ENCODE peak calls at places on chromosomes 2 and 18, in four cellular contexts. V is K562, Z is GM12878, F is SK-N-SH. B is an unnamed sample. For H3K79me2, the result is how much of the 10 kb centered on the place peaks cover.

GRCh38 chr2:39705638-39706037 is 39.9 kb downstream of the TMEM178A start:
- DNase-seq in V (no peak), Z (no peak), F (no peak), B (no peak)

GRCh38 chr2:8676915-8677645 is 4.8 kb upstream of the ID2 start:
- DNase-seq in V (no peak), Z (no peak), F (peak), B (no peak)

GRCh38 chr2:217742837-217743236 is 260.0 kb downstream of the TNS1 start:
- DNase-seq in V (no peak), Z (no peak), F (no peak), B (no peak)

GRCh38 chr2:68151037-68151436 is 6.7 kb upstream of the PNO1 start:
- DNase-seq in V (no peak), Z (no peak), F (no peak), B (no peak)

GRCh38 chr2:101622633-101623521 is 74.6 kb upstream of the MAP4K4 start:
- DNase-seq in V (no peak), Z (peak), F (no peak), B (no peak)

GRCh38 chr2:39492095-39492590 is 55.1 kb upstream of the MAP4K3 start:
- DNase-seq in V (no peak), Z (peak), F (no peak), B (peak)

GRCh38 chr2:172856561-172856960 is 120.9 kb downstream of the RAPGEF4 start:
- DNase-seq in V (no peak), Z (no peak), F (no peak), B (no peak)

GRCh38 chr2:47617028-47617427 is 165.9 kb upstream of the MSH6 start:
- DNase-seq in V (no peak), Z (no peak), F (no peak), B (peak)

GRCh38 chr2:175576875-175577274 is 395.4 kb upstream of the ATP5MC3 start:
- DNase-seq in V (no peak), Z (no peak), F (peak), B (no peak)

GRCh38 chr2:31051213-31052185 is 86.7 kb downstream of the GALNT14 start:
- DNase-seq in V (no peak), Z (no peak), F (no peak), B (no peak)

GRCh38 chr2:233835230-233836186 is 18.8 kb downstream of the HJURP start:
- DNase-seq in V (no peak), Z (no peak), F (no peak), B (no peak)

GRCh38 chr18:31091350-31091749 is 10.9 kb downstream of the DSC2 start:
- DNase-seq in V (no peak), Z (no peak), F (no peak), B (no peak)

GRCh38 chr2:223459328-223459939 is 142.7 kb downstream of the SCG2 start:
- DNase-seq in V (peak), Z (no peak), F (peak), B (no peak)

GRCh38 chr18:11203998-11204397 is 54.6 kb upstream of the PIEZO2 start:
- DNase-seq in V (no peak), Z (no peak), F (no peak), B (no peak)

GRCh38 chr2:172085460-172086159 is at the start of gene DLX1:
- DNase-seq in V (peak), Z (no peak), F (peak), B (no peak)

GRCh38 chr2:85933753-85934594 is 45.2 kb upstream of the ST3GAL5 start:
- DNase-seq in V (peak), Z (no peak), F (no peak), B (no peak)

GRCh38 chr2:234405472-234405871 is 91.4 kb downstream of the ARL4C start:
- DNase-seq in V (no peak), Z (no peak), F (no peak), B (no peak)

GRCh38 chr2:170434900-170435640 is 257.1 kb downstream of the MYO3B start:
- DNase-seq in V (no peak), Z (peak), F (no peak), B (peak)

GRCh38 chr18:22703883-22704626 is 229.1 kb upstream of the RBBP8 start:
- DNase-seq in V (peak), Z (no peak), F (peak), B (peak)

GRCh38 chr18:74579704-74580103 is 18.0 kb upstream of the ZNF407 start:
- DNase-seq in V (no peak), Z (no peak), F (no peak), B (no peak)

GRCh38 chr2:184646177-184646576 is 47.8 kb downstream of the ZNF804A start:
- DNase-seq in V (no peak), Z (no peak), F (no peak), B (no peak)

GRCh38 chr2:219460424-219460926 is 25.8 kb downstream of the SPEG start:
- DNase-seq in V (peak), Z (no peak), F (peak), B (no peak)

GRCh38 chr2:72698300-72698699 is 127.5 kb downstream of the EXOC6B start:
- DNase-seq in V (no peak), Z (no peak), F (no peak), B (no peak)

GRCh38 chr2:95121495-95122196 is at the start of gene MRPS5:
- DNase-seq in V (peak), Z (peak), F (peak), B (peak)

GRCh38 chr2:67917332-67918054 is 145.3 kb downstream of the C1D start:
- DNase-seq in V (no peak), Z (no peak), F (no peak), B (no peak)

GRCh38 chr18:8744038-8744437 is 38.7 kb downstream of the MTCL1 start:
- DNase-seq in V (no peak), Z (no peak), F (no peak), B (no peak)

GRCh38 chr2:157261199-157261782 is 3.8 kb downstream of the GALNT5 start:
- DNase-seq in V (peak), Z (no peak), F (peak), B (no peak)

GRCh38 chr2:46827274-46827930 is 88.2 kb downstream of the MCFD2 start:
- DNase-seq in V (no peak), Z (no peak), F (no peak), B (no peak)

GRCh38 chr2:64990823-64991222 is 1.6 kb downstream of the SLC1A4 start:
- DNase-seq in V (no peak), Z (no peak), F (no peak), B (no peak)

GRCh38 chr18:31015715-31016459 is 26.7 kb downstream of the DSC3 start:
- DNase-seq in V (no peak), Z (no peak), F (no peak), B (no peak)

GRCh38 chr2:204183608-204184007 is 247.0 kb downstream of the ICOS start:
- DNase-seq in V (no peak), Z (no peak), F (no peak), B (no peak)

GRCh38 chr2:187815113-187815512 is 260.9 kb upstream of the TFPI start:
- DNase-seq in V (no peak), Z (no peak), F (no peak), B (no peak)

GRCh38 chr2:159076233-159076632 is 107.8 kb downstream of the TANC1 start:
- DNase-seq in V (no peak), Z (no peak), F (no peak), B (no peak)

GRCh38 chr2:3251974-3252373 is 125.6 kb downstream of the EIPR1 start:
- DNase-seq in V (no peak), Z (no peak), F (no peak), B (no peak)

GRCh38 chr2:37583867-37584266 is 87.6 kb downstream of the CDC42EP3 start:
- DNase-seq in V (no peak), Z (no peak), F (no peak), B (no peak)

GRCh38 chr18:3262234-3263171 is 570 bp downstream of the MYL12B start:
- DNase-seq in V (peak), Z (no peak), F (no peak), B (no peak)

GRCh38 chr2:191869178-191869577 is 22.3 kb upstream of the CAVIN2 start:
- DNase-seq in V (peak), Z (peak), F (no peak), B (peak)

GRCh38 chr18:32389868-32390267 is 80.8 kb downstream of the GAREM1 start:
- DNase-seq in V (no peak), Z (no peak), F (no peak), B (no peak)

GRCh38 chr2:75190271-75190990 is 8.9 kb downstream of the TACR1 start:
- DNase-seq in V (no peak), Z (no peak), F (no peak), B (no peak)

GRCh38 chr2:152200562-152201465 is 25.3 kb upstream of the STAM2 start:
- DNase-seq in V (peak), Z (no peak), F (peak), B (peak)
- TF ChIP-seq NFIC in V (peak), Z (no peak), F (peak), B (no peak)

GRCh38 chr2:160703648-160704585 is 210.3 kb upstream of the RBMS1 start:
- DNase-seq in V (no peak), Z (peak), F (no peak), B (no peak)
- TF ChIP-seq CHD2 in V (no peak), Z (no peak), F (no peak), B (no peak)

GRCh38 chr2:227472265-227473018 is 486 bp downstream of the AGFG1 start:
- DNase-seq in V (peak), Z (no peak), F (peak), B (no peak)
- H3K79me2 ChIP-seq in V (half or more), Z (half or more), F (half or more), B (under half)

GRCh38 chr2:16264931-16265540 is 324.7 kb downstream of the MYCN start:
- DNase-seq in V (no peak), Z (no peak), F (no peak), B (no peak)

GRCh38 chr2:16262516-16263178 is 322.3 kb downstream of the MYCN start:
- DNase-seq in V (no peak), Z (no peak), F (no peak), B (no peak)

GRCh38 chr2:16264491-16264890 is 324.1 kb downstream of the MYCN start:
- DNase-seq in V (no peak), Z (no peak), F (no peak), B (no peak)

GRCh38 chr2:16261791-16262190 is 321.4 kb downstream of the MYCN start:
- DNase-seq in V (no peak), Z (no peak), F (no peak), B (no peak)

DNA sequence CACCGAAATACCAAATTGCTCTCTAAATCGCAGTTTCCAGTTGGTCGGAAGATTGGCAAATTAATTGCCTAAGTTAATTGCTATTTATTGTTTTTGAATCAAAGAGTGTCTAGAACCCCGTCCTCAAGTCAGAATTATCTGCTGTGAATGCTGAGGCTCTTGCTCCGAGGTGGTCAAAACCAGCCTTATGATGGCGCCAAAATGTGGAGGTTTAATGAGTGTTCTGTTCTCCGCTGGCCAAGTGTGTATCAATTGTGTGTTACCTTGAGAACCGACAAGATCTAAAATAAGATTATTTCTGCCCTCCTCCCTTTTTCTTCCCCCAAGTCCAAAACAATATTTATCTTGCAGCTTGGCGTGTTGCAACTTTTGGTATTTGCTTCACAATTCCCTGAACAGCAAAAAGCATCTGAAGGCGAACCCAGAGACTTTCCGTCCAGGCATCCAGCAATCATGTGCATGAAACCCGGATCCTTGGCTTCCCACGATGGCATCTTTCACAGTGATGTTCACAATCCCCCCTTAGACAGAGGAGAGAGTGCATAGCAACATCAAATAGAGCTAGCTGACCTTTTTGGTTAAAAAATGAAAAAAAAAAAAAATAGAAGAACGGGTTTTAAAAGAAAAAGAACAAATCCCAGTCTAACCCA is 323.0 kb downstream of the MYCN start:
- DNase-seq in V (no peak), Z (no peak), F (no peak), B (no peak)
- TF ChIP-seq NFIC in V (no peak), Z (no peak), F (no peak), B (no peak)

GRCh38 chr2:129490666-129491065 is 488.8 kb upstream of the RAB6C start:
- DNase-seq in V (no peak), Z (no peak), F (no peak), B (no peak)
- TF ChIP-seq CHD2 in V (no peak), Z (no peak), F (no peak), B (no peak)

B was measured in HepG2.